ENCODE peak calls at places on chromosomes 11 and 22, in six cellular contexts. D is kidney epithelial cell; H is A172; C is occipital lobe; M is GM10248; Z is activated CD4-positive, CD25-positive, alpha-beta regulatory T cell. Q is an unnamed sample.

GRCh38 chr11:27696961-27697360 is 3.3 kb downstream of the BDNF start:
- DNase-seq in D (no peak), H (no peak), C (no peak), M (no peak), Z (no peak), Q (no peak)

GRCh38 chr11:30911247-30911646 is 325.1 kb upstream of the MPPED2 start:
- DNase-seq in D (no peak), H (no peak), C (no peak), M (no peak), Z (no peak), Q (no peak)

GRCh38 chr11:45393826-45394225 is 107.7 kb upstream of the SYT13 start:
- DNase-seq in D (no peak), H (no peak), C (no peak), M (no peak), Z (no peak), Q (no peak)

GRCh38 chr11:62001450-62002178 is 34.2 kb upstream of the FTH1 start:
- DNase-seq in D (no peak), H (no peak), C (no peak), M (no peak), Z (no peak), Q (no peak)

GRCh38 chr11:86919557-86920210 is 35.5 kb downstream of the FZD4 start:
- DNase-seq in D (no peak), H (peak), C (no peak), M (peak), Z (no peak), Q (no peak)

GRCh38 chr11:78313181-78313788 is 104.3 kb downstream of the GAB2 start:
- DNase-seq in D (peak), H (peak), C (peak), M (no peak), Z (no peak), Q (peak)

GRCh38 chr22:24157783-24158170 is 23.5 kb upstream of the SUSD2 start:
- DNase-seq in D (no peak), H (no peak), C (peak), M (peak), Z (no peak), Q (no peak)

GRCh38 chr11:109026891-109027489 is 362.1 kb downstream of the DDX10 start:
- DNase-seq in D (no peak), H (no peak), C (no peak), M (no peak), Z (no peak), Q (no peak)

GRCh38 chr11:73321342-73322110 is 13.4 kb downstream of the ARHGEF17 start:
- DNase-seq in D (no peak), H (peak), C (no peak), M (no peak), Z (no peak), Q (no peak)

GRCh38 chr11:33187851-33188722 is 26.8 kb upstream of the CSTF3 start:
- DNase-seq in D (no peak), H (no peak), C (no peak), M (no peak), Z (no peak), Q (no peak)

GRCh38 chr11:8192016-8192895 is 23.4 kb upstream of the RIC3 start:
- DNase-seq in D (peak), H (peak), C (peak), M (peak), Z (no peak), Q (peak)

GRCh38 chr11:85947431-85948272 is 92.5 kb downstream of the CCDC83 start:
- DNase-seq in D (peak), H (peak), C (no peak), M (peak), Z (no peak), Q (no peak)

Q was measured in GOT3.